ENCODE peak calls at places on chromosomes 2 and 18, in four cellular contexts. One of them, this sample, is unnamed.

GRCh38 chr2:62586981-62587380 is 81.0 kb upstream of the TMEM17 start:
- DNase-seq in fibroblast of lung: peak; percentile 39
- DNase-seq in IMR-90: peak; percentile 87
- DNase-seq in mammary epithelial cell: peak; percentile 85
- DNase-seq in this sample: peak; percentile 5

GRCh38 chr2:163934134-163934533 is 198.3 kb upstream of the FIGN start:
- DNase-seq in fibroblast of lung: no peak
- DNase-seq in IMR-90: no peak
- DNase-seq in mammary epithelial cell: peak; percentile 61
- DNase-seq in this sample: no peak

GRCh38 chr2:143078106-143078505 is 51.1 kb upstream of the ARHGAP15 start:
- DNase-seq in IMR-90: no peak
- DNase-seq in mammary epithelial cell: no peak
- DNase-seq in fibroblast of lung: no peak
- DNase-seq in this sample: no peak

GRCh38 chr2:76679025-76679396 is 843.2 kb downstream of the LRRTM4 start:
- DNase-seq in fibroblast of lung: no peak
- DNase-seq in mammary epithelial cell: no peak
- DNase-seq in IMR-90: no peak
- DNase-seq in this sample: no peak

GRCh38 chr2:157327621-157328102 is 2.0 kb upstream of the ERMN start:
- DNase-seq in IMR-90: peak; percentile 74
- DNase-seq in mammary epithelial cell: peak; percentile 56
- DNase-seq in fibroblast of lung: peak; percentile 74
- DNase-seq in this sample: peak; percentile 57

GRCh38 chr2:227406177-227407031 is 18.7 kb upstream of the SCYGR1 start:
- DNase-seq in fibroblast of lung: peak; percentile 98
- DNase-seq in mammary epithelial cell: peak; percentile 95
- DNase-seq in IMR-90: peak; percentile 99
- DNase-seq in this sample: peak; percentile 91

GRCh38 chr18:44679912-44680270 is 797 bp upstream of the SETBP1 start:
- DNase-seq in mammary epithelial cell: peak; percentile 52
- DNase-seq in fibroblast of lung: peak; percentile 66
- DNase-seq in IMR-90: peak; percentile 31
- DNase-seq in this sample: no peak

GRCh38 chr2:114316532-114317300 is 125.7 kb upstream of the DPP10 start:
- DNase-seq in fibroblast of lung: no peak
- DNase-seq in mammary epithelial cell: no peak
- DNase-seq in IMR-90: no peak
- DNase-seq in this sample: no peak

GRCh38 chr2:224372624-224373023 is 29.3 kb downstream of the FAM124B start:
- DNase-seq in mammary epithelial cell: no peak
- DNase-seq in IMR-90: no peak
- DNase-seq in fibroblast of lung: no peak
- DNase-seq in this sample: no peak

GRCh38 chr2:58734365-58734764 is 493.2 kb upstream of the FANCL start:
- DNase-seq in IMR-90: peak; percentile 5
- DNase-seq in mammary epithelial cell: peak; percentile 52
- DNase-seq in fibroblast of lung: no peak
- DNase-seq in this sample: no peak

GRCh38 chr2:9276074-9276473 is 69.5 kb downstream of the ASAP2 start:
- DNase-seq in IMR-90: no peak
- DNase-seq in mammary epithelial cell: no peak
- DNase-seq in fibroblast of lung: no peak
- DNase-seq in this sample: no peak

GRCh38 chr2:236939271-236939670 is 146.4 kb upstream of the COPS8 start:
- DNase-seq in IMR-90: no peak
- DNase-seq in mammary epithelial cell: no peak
- DNase-seq in fibroblast of lung: no peak
- DNase-seq in this sample: no peak

GRCh38 chr18:7809978-7810377 is 242.9 kb downstream of the PTPRM start:
- DNase-seq in mammary epithelial cell: no peak
- DNase-seq in IMR-90: no peak
- DNase-seq in fibroblast of lung: no peak
- DNase-seq in this sample: no peak

GRCh38 chr2:231332872-231333500 is 62.5 kb upstream of the B3GNT7 start:
- DNase-seq in fibroblast of lung: no peak
- DNase-seq in mammary epithelial cell: peak; percentile 31
- DNase-seq in IMR-90: peak; percentile 42
- DNase-seq in this sample: no peak
- H3K9ac ChIP-seq in fibroblast of lung: no peak overlapping the region
- H3K9ac ChIP-seq in mammary epithelial cell: no peak overlapping the region
- H3K9ac ChIP-seq in IMR-90: no peak overlapping the region
- H3K9ac ChIP-seq in this sample: no peak overlapping the region

DNA sequence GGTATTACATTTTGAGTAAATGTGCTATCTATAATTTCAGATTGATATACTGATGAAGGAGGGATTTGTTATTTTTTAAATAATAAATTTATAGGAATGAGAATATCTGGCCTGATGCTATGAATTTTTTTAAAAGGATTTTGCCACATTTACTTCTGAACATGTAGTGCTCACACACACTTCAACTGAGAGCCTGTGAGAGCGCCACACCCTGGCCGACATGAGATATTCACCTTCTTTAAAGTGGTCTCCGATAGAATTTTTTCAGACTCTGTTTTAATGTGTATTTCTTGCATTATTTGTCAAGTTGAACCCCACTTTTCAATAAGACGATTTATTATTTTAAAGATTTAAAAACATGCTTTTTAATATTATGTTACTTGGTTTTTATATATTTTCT is 813.3 kb downstream of the DCC start:
- DNase-seq in IMR-90: no peak
- DNase-seq in fibroblast of lung: no peak
- DNase-seq in mammary epithelial cell: no peak
- DNase-seq in this sample: no peak
- TF ChIP-seq CTCF in IMR-90: no peak
- TF ChIP-seq CTCF in fibroblast of lung: no peak
- TF ChIP-seq CTCF in mammary epithelial cell: peak; percentile 14
- TF ChIP-seq CTCF in this sample: no peak

DNA sequence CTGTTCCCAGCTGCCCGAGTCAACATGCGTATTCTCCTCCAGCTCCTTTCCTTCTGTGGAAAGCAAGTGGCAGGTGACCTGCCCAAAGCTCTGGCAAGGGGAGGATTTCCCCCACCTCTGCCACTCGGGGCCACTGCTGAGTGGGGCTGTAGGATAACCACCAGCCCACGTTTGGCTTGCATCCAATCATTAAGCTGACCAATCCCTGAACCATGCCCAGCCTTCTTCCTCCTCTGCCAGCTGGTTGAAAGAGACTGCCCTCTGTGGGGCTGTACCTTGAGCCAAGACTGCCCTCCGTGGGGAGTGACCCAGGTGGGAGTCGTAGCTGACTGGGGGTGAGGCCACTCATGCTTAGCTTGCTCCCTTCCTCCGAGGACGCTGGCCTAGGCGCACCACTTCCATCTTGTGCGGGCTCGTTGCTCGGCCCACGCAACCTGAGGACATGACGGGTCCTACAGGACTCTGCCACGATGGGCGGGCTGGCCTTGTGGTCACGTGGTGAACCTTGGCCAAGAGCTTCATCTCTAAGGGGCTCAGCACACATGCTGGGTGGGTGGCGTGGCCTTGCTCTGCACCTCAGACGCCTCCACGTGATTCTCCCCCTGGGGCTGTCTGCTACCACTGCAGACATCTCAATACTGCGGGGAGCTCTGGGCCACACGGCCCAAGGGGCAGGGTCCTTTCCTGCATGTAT is 112.1 kb downstream of the NDUFA10 start:
- DNase-seq in IMR-90: no peak
- DNase-seq in fibroblast of lung: no peak
- DNase-seq in mammary epithelial cell: no peak
- DNase-seq in this sample: no peak
- H3K4me2 ChIP-seq in IMR-90: no peak overlapping the region
- H3K4me2 ChIP-seq in fibroblast of lung: no peak overlapping the region
- H3K4me2 ChIP-seq in mammary epithelial cell: no peak overlapping the region
- H3K4me2 ChIP-seq in this sample: no peak overlapping the region

GRCh38 chr2:215826376-215826775 is 187.0 kb downstream of the MREG start:
- DNase-seq in mammary epithelial cell: peak; percentile 48
- DNase-seq in fibroblast of lung: no peak
- DNase-seq in IMR-90: no peak
- DNase-seq in this sample: no peak
- H3K9ac ChIP-seq in mammary epithelial cell: no peak overlapping the region
- H3K9ac ChIP-seq in fibroblast of lung: no peak overlapping the region
- H3K9ac ChIP-seq in IMR-90: peak overlapping the region; percentile 7
- H3K9ac ChIP-seq in this sample: no peak overlapping the region

GRCh38 chr2:167340322-167340721 is 452.0 kb downstream of the XIRP2 start:
- DNase-seq in fibroblast of lung: no peak
- DNase-seq in IMR-90: no peak
- DNase-seq in mammary epithelial cell: no peak
- DNase-seq in this sample: no peak

GRCh38 chr2:167345559-167345958 is 457.3 kb downstream of the XIRP2 start:
- DNase-seq in fibroblast of lung: no peak
- DNase-seq in mammary epithelial cell: no peak
- DNase-seq in IMR-90: no peak
- DNase-seq in this sample: no peak

DNA sequence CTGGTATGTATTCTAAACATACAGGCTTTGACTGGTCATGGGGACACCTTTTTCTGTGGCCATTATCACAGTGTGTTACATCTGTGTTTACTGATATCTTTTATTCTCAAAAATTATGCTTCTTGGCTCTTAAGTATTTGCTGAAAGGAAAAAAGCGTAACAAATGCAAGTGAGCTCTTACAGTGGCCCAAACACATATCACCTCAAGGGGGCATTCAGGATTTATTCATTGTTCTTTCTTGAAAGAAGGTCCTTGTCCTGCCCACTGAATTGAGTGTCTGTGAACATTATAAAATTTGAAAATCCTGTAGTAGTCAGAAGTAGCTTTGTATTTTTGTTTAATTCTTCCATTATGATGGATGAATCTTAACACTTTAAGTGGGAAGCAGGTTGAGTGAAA is 454.5 kb downstream of the XIRP2 start:
- DNase-seq in IMR-90: no peak
- DNase-seq in fibroblast of lung: peak; percentile 36
- DNase-seq in mammary epithelial cell: no peak
- DNase-seq in this sample: no peak
- TF ChIP-seq CTCF in IMR-90: no peak
- TF ChIP-seq CTCF in fibroblast of lung: peak; percentile 31
- TF ChIP-seq CTCF in mammary epithelial cell: no peak
- TF ChIP-seq CTCF in this sample: no peak

GRCh38 chr2:130372833-130373807 is 17.3 kb downstream of the PTPN18 start:
- DNase-seq in IMR-90: no peak
- DNase-seq in fibroblast of lung: no peak
- DNase-seq in mammary epithelial cell: no peak
- DNase-seq in this sample: no peak

GRCh38 chr2:130372055-130372832 is 16.4 kb downstream of the PTPN18 start:
- DNase-seq in IMR-90: peak; percentile 69
- DNase-seq in mammary epithelial cell: peak; percentile 76
- DNase-seq in fibroblast of lung: peak; percentile 85
- DNase-seq in this sample: peak; percentile 25

GRCh38 chr2:130370490-130370889 is 14.6 kb downstream of the PTPN18 start:
- DNase-seq in fibroblast of lung: no peak
- DNase-seq in mammary epithelial cell: no peak
- DNase-seq in IMR-90: no peak
- DNase-seq in this sample: no peak

GRCh38 chr2:130369589-130370341 is 13.9 kb downstream of the PTPN18 start:
- DNase-seq in fibroblast of lung: no peak
- DNase-seq in IMR-90: no peak
- DNase-seq in mammary epithelial cell: no peak
- DNase-seq in this sample: no peak

GRCh38 chr2:130371723-130372054 is 15.8 kb downstream of the PTPN18 start:
- DNase-seq in IMR-90: peak; percentile 21
- DNase-seq in mammary epithelial cell: no peak
- DNase-seq in fibroblast of lung: no peak
- DNase-seq in this sample: no peak
- H3K4me2 ChIP-seq in IMR-90: peak overlapping the region; percentile 82
- H3K4me2 ChIP-seq in mammary epithelial cell: peak overlapping the region; percentile 96
- H3K4me2 ChIP-seq in fibroblast of lung: peak overlapping the region; percentile 89
- H3K4me2 ChIP-seq in this sample: peak overlapping the region; percentile 65

GRCh38 chr2:191245046-191245868 is at the start of gene MYO1B:
- DNase-seq in IMR-90: peak; percentile 74
- DNase-seq in mammary epithelial cell: peak; percentile 89
- DNase-seq in fibroblast of lung: peak; percentile 68
- DNase-seq in this sample: no peak
- H3K9ac ChIP-seq in IMR-90: peak within 1 kb of the TSS; percentile 97
- H3K9ac ChIP-seq in mammary epithelial cell: peak within 1 kb of the TSS; percentile 97
- H3K9ac ChIP-seq in fibroblast of lung: peak within 1 kb of the TSS; percentile 90
- H3K9ac ChIP-seq in this sample: peak within 1 kb of the TSS; percentile 95

DNA sequence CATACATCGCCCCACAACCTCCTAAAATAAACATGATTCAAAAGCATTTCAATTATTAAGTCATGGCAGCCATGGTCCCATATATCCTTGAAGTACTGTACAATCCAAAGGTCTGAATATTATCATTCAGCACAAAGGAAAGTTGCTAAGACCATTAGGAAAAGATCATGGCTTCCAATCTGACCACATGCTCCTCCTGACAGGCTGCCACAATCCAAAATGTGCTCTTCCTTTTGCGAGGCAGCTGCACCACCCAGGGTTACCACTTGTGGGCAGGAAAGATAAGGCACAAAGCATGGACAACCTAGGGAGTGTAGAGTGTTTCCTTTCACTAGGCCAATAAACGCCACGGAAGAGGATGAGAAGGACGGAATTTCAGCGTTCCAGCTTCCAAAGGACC is 5.4 kb downstream of the BOLA3 start:
- DNase-seq in IMR-90: no peak
- DNase-seq in fibroblast of lung: no peak
- DNase-seq in mammary epithelial cell: no peak
- DNase-seq in this sample: no peak
- TF ChIP-seq CTCF in IMR-90: no peak
- TF ChIP-seq CTCF in fibroblast of lung: no peak
- TF ChIP-seq CTCF in mammary epithelial cell: no peak
- TF ChIP-seq CTCF in this sample: peak; percentile 49

GRCh38 chr2:219416938-219417337 is 1.2 kb upstream of the DES start:
- DNase-seq in fibroblast of lung: no peak
- DNase-seq in IMR-90: no peak
- DNase-seq in mammary epithelial cell: no peak
- DNase-seq in this sample: no peak
- H3K4me2 ChIP-seq in fibroblast of lung: no peak overlapping the region
- H3K4me2 ChIP-seq in IMR-90: no peak overlapping the region
- H3K4me2 ChIP-seq in mammary epithelial cell: no peak overlapping the region
- H3K4me2 ChIP-seq in this sample: no peak overlapping the region

DNA sequence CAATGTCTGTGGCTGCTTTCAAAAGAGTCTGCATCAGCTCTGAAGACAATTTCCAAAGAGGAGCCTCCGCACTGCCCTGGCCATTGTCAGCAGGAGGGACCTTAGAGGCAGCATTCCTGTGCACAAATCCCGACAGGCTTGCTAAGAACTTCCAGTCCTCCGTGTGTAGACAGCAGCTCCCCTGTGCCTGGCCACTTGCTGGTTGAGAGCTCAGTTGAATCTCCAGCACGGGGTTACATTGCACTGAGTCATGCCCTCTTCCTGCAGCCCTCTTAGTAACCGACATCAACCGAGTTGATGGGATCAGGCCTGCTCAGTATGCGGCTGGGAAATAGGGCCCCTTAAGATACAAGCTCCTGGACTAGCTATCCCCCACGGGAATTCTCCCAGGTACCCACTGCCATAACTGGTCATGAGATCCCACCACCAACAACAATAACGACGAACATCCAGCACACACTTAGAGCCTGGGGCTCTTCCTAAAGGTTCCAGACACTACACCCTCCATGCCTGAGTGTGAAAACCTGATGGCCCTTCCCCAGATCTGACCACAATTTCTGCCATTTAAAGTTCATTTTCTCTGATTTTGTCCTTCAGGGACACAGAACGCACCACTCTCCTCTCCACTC is 12.0 kb downstream of the ATP6V1B1 start:
- DNase-seq in IMR-90: peak; percentile 75
- DNase-seq in fibroblast of lung: peak; percentile 47
- DNase-seq in mammary epithelial cell: no peak
- DNase-seq in this sample: no peak
- H3K9ac ChIP-seq in IMR-90: no peak overlapping the region
- H3K9ac ChIP-seq in fibroblast of lung: no peak overlapping the region
- H3K9ac ChIP-seq in mammary epithelial cell: no peak overlapping the region
- H3K9ac ChIP-seq in this sample: peak overlapping the region; percentile 39